ENCODE peak calls at places on chromosomes 12 and 14, in eight cellular contexts. W is GM23338; M is NCI-H345; H is NCI-H748 treated with DMSO at 0.1 percent for 48 hours; X is fibroblast of pulmonary artery; R is amniotic stem cell; B is stimulated activated CD4-positive, alpha-beta T cell treated with anti-CD3 and anti-CD28 coated beads, Interleukin-1b, Interleukin-23, amount 100 ng/mL, for 1 hour; O is C1 segment of cervical spinal cord. Q is an unnamed sample.

GRCh38 chr12:96862326-96862725 is 44.7 kb upstream of the NEDD1 start:
- DNase-seq in W (peak; percentile 11), M (no peak), H (no peak), X (no peak), R (no peak), B (no peak), O (no peak), Q (no peak)

GRCh38 chr14:102516531-102517411 is 7.2 kb upstream of the ANKRD9 start:
- DNase-seq in W (peak; percentile 75), M (peak; percentile 55), H (peak; percentile 19), X (no peak), R (no peak), B (peak; percentile 20), O (peak; percentile 30), Q (peak; percentile 53)

GRCh38 chr14:28744126-28744525 is 22.5 kb upstream of the FOXG1 start:
- DNase-seq in W (no peak), M (no peak), H (no peak), X (no peak), R (no peak), B (no peak), O (no peak), Q (no peak)

GRCh38 chr12:59808317-59808910 is 212.6 kb downstream of the SLC16A7 start:
- DNase-seq in W (peak; percentile 73), M (peak; percentile 26), H (peak; percentile 20), X (peak; percentile 50), R (peak; percentile 10), B (no peak), O (no peak), Q (peak; percentile 13)

GRCh38 chr12:52692253-52692652 is 11.1 kb downstream of the KRT77 start:
- DNase-seq in W (peak; percentile 69), M (no peak), H (no peak), X (no peak), R (no peak), B (no peak), O (no peak), Q (no peak)

GRCh38 chr12:127422935-127423585 is 843.9 kb upstream of the TMEM132C start:
- DNase-seq in W (no peak), M (no peak), H (no peak), X (no peak), R (no peak), B (no peak), O (no peak), Q (no peak)

GRCh38 chr14:65566820-65567522 is 154.4 kb downstream of the FUT8 start:
- DNase-seq in W (no peak), M (no peak), H (no peak), X (no peak), R (no peak), B (no peak), O (no peak), Q (no peak)

GRCh38 chr14:34056081-34056480 is 105.2 kb upstream of the EGLN3 start:
- DNase-seq in W (no peak), M (no peak), H (no peak), X (no peak), R (no peak), B (no peak), O (no peak), Q (no peak)

GRCh38 chr14:105478624-105479305 is 4.1 kb downstream of the CRIP2 start:
- DNase-seq in W (peak; percentile 50), M (no peak), H (no peak), X (no peak), R (no peak), B (no peak), O (no peak), Q (no peak)

GRCh38 chr14:75655235-75655634 is 5.4 kb downstream of the ERG28 start:
- DNase-seq in W (no peak), M (no peak), H (no peak), X (no peak), R (no peak), B (no peak), O (no peak), Q (no peak)

GRCh38 chr14:85576161-85576560 is 46.2 kb downstream of the FLRT2 start:
- DNase-seq in W (no peak), M (no peak), H (no peak), X (peak; percentile 32), R (no peak), B (no peak), O (no peak), Q (no peak)

GRCh38 chr14:21965042-21965441 is 291.4 kb upstream of the OR4E1 start:
- DNase-seq in W (no peak), M (no peak), H (no peak), X (no peak), R (no peak), B (peak; percentile 8), O (no peak), Q (no peak)

GRCh38 chr14:91892918-91893527 is 25.7 kb upstream of the TC2N start:
- DNase-seq in W (peak; percentile 83), M (no peak), H (peak; percentile 28), X (no peak), R (no peak), B (no peak), O (no peak), Q (peak; percentile 32)

GRCh38 chr12:121538699-121539061 is 42.1 kb downstream of the KDM2B start:
- DNase-seq in W (peak; percentile 72), M (peak; percentile 30), H (no peak), X (no peak), R (no peak), B (no peak), O (no peak), Q (no peak)

GRCh38 chr12:127964717-127965116 is 302.3 kb upstream of the TMEM132C start:
- DNase-seq in W (peak; percentile 5), M (no peak), H (no peak), X (peak; percentile 9), R (peak; percentile 32), B (no peak), O (no peak), Q (no peak)

GRCh38 chr12:122097641-122098364 is 19.2 kb downstream of the MLXIP start:
- DNase-seq in W (no peak), M (peak; percentile 74), H (no peak), X (peak; percentile 82), R (no peak), B (no peak), O (no peak), Q (no peak)

GRCh38 chr14:58574623-58575022 is 63.1 kb upstream of the DACT1 start:
- DNase-seq in W (peak; percentile 71), M (no peak), H (no peak), X (no peak), R (no peak), B (no peak), O (no peak), Q (peak; percentile 1)

GRCh38 chr14:26835949-26836570 is 238.2 kb upstream of the NOVA1 start:
- DNase-seq in W (no peak), M (no peak), H (no peak), X (peak; percentile 23), R (no peak), B (no peak), O (no peak), Q (no peak)

GRCh38 chr14:103074699-103075341 is 9.2 kb upstream of the LBHD2 start:
- DNase-seq in W (peak; percentile 57), M (no peak), H (peak; percentile 28), X (no peak), R (no peak), B (no peak), O (no peak), Q (no peak)

GRCh38 chr12:126347421-126347820 is 1282.2 kb downstream of the AACS start:
- DNase-seq in W (peak; percentile 42), M (no peak), H (no peak), X (peak; percentile 8), R (no peak), B (no peak), O (no peak), Q (no peak)

GRCh38 chr14:74548881-74549280 is 55.3 kb downstream of the ISCA2 start:
- DNase-seq in W (no peak), M (no peak), H (no peak), X (peak; percentile 76), R (no peak), B (no peak), O (no peak), Q (no peak)

GRCh38 chr14:26448181-26448855 is 149.5 kb downstream of the NOVA1 start:
- DNase-seq in W (no peak), M (peak; percentile 96), H (peak; percentile 60), X (no peak), R (no peak), B (no peak), O (no peak), Q (peak; percentile 62)

GRCh38 chr14:101501341-101501740 is 60.0 kb upstream of the DIO3 start:
- DNase-seq in W (no peak), M (no peak), H (no peak), X (no peak), R (no peak), B (no peak), O (no peak), Q (no peak)